ENCODE peak calls at places on chromosomes 6 and 20, in six cellular contexts. G, K, Z, A, L and J are unnamed samples. For H3K4me1, the result is how much of the 10 kb centered on the place peaks cover.

GRCh38 chr6:85468326-85468725 is 18.4 kb downstream of the NT5E start:
- DNase-seq in G (no peak), K (no peak), Z (no peak), A (no peak), L (peak), J (peak)

GRCh38 chr20:53559816-53560215 is 33.8 kb downstream of the ZNF217 start:
- DNase-seq in G (no peak), K (no peak), Z (peak), A (no peak), L (no peak), J (no peak)

GRCh38 chr6:40302856-40303449 is 284.2 kb downstream of the LRFN2 start:
- DNase-seq in G (no peak), K (no peak), Z (no peak), A (no peak), L (no peak), J (no peak)

GRCh38 chr20:623041-623440 is 12.9 kb upstream of the TCF15 start:
- DNase-seq in G (no peak), K (no peak), Z (no peak), A (no peak), L (no peak), J (no peak)

GRCh38 chr20:32028647-32029372 is 18.6 kb downstream of the CCM2L start:
- DNase-seq in G (no peak), K (no peak), Z (peak), A (no peak), L (peak), J (no peak)

GRCh38 chr20:63957690-63958441 is 1.6 kb upstream of the UCKL1 start:
- DNase-seq in G (peak), K (no peak), Z (peak), A (no peak), L (peak), J (peak)

GRCh38 chr20:57398231-57398821 is 7.1 kb downstream of the RBM38 start:
- DNase-seq in G (peak), K (peak), Z (no peak), A (peak), L (no peak), J (no peak)

GRCh38 chr6:145538996-145539395 is 196.3 kb downstream of the EPM2A start:
- DNase-seq in G (no peak), K (no peak), Z (no peak), A (no peak), L (no peak), J (no peak)

GRCh38 chr6:7550433-7550801 is 8.9 kb downstream of the DSP start:
- DNase-seq in G (no peak), K (no peak), Z (no peak), A (no peak), L (no peak), J (peak)

GRCh38 chr6:50030777-50031562 is 9.2 kb upstream of the DEFB110 start:
- DNase-seq in G (no peak), K (no peak), Z (no peak), A (no peak), L (peak), J (peak)

GRCh38 chr6:168784426-168784825 is 343.4 kb downstream of the SMOC2 start:
- DNase-seq in G (no peak), K (no peak), Z (no peak), A (no peak), L (no peak), J (no peak)

GRCh38 chr6:132797975-132798819 is at the start of gene SLC18B1:
- DNase-seq in G (peak), K (peak), Z (peak), A (peak), L (peak), J (peak)

GRCh38 chr20:32190608-32191415 is 16.7 kb downstream of the PLAGL2 start:
- DNase-seq in G (no peak), K (no peak), Z (no peak), A (no peak), L (peak), J (no peak)

GRCh38 chr20:1418335-1418734 is 25.5 kb upstream of the FKBP1A start:
- DNase-seq in G (no peak), K (no peak), Z (peak), A (no peak), L (no peak), J (peak)

GRCh38 chr20:7496394-7497111 is 443.7 kb downstream of the HAO1 start:
- DNase-seq in G (no peak), K (no peak), Z (peak), A (no peak), L (no peak), J (no peak)

GRCh38 chr6:127879685-127880084 is 21.2 kb downstream of the THEMIS start:
- DNase-seq in G (peak), K (no peak), Z (peak), A (no peak), L (peak), J (no peak)

GRCh38 chr6:44733868-44734267 is 346.4 kb downstream of the CDC5L start:
- DNase-seq in G (no peak), K (no peak), Z (no peak), A (no peak), L (no peak), J (no peak)

GRCh38 chr6:23013776-23014175 is 444.4 kb downstream of the HDGFL1 start:
- DNase-seq in G (no peak), K (no peak), Z (peak), A (no peak), L (no peak), J (peak)

GRCh38 chr20:34389206-34389953 is 26.3 kb downstream of the ITCH start:
- DNase-seq in G (no peak), K (no peak), Z (peak), A (no peak), L (no peak), J (no peak)

GRCh38 chr6:3421763-3422456 is 34.9 kb downstream of the SLC22A23 start:
- DNase-seq in G (no peak), K (no peak), Z (peak), A (no peak), L (no peak), J (peak)

GRCh38 chr6:15378864-15379263 is 133.0 kb downstream of the JARID2 start:
- DNase-seq in G (no peak), K (no peak), Z (no peak), A (no peak), L (no peak), J (no peak)

GRCh38 chr20:1108437-1108920 is 9.9 kb upstream of the PSMF1 start:
- DNase-seq in G (peak), K (peak), Z (peak), A (peak), L (peak), J (peak)

GRCh38 chr6:7848229-7848628 is 62.4 kb downstream of the TXNDC5 start:
- DNase-seq in G (peak), K (no peak), Z (peak), A (no peak), L (no peak), J (peak)

GRCh38 chr6:139423970-139424667 is 49.7 kb upstream of the CITED2 start:
- DNase-seq in G (no peak), K (no peak), Z (no peak), A (no peak), L (no peak), J (no peak)

GRCh38 chr6:28789553-28790083 is 134.2 kb downstream of the TRIM27 start:
- DNase-seq in G (no peak), K (no peak), Z (peak), A (no peak), L (peak), J (peak)

GRCh38 chr6:73606428-73606827 is 47.4 kb downstream of the SLC17A5 start:
- DNase-seq in G (no peak), K (no peak), Z (no peak), A (no peak), L (no peak), J (no peak)

GRCh38 chr6:41878961-41879405 is 16.2 kb downstream of the USP49 start:
- DNase-seq in G (no peak), K (no peak), Z (peak), A (no peak), L (no peak), J (no peak)

GRCh38 chr6:8855411-8855810 is 420.1 kb upstream of the SLC35B3 start:
- DNase-seq in G (no peak), K (no peak), Z (no peak), A (no peak), L (no peak), J (no peak)

GRCh38 chr6:37987008-37987407 is 167.5 kb downstream of the ZFAND3 start:
- DNase-seq in G (no peak), K (no peak), Z (peak), A (no peak), L (no peak), J (peak)

GRCh38 chr20:62219992-62220665 is at the start of gene HRH3:
- DNase-seq in G (peak), K (no peak), Z (peak), A (peak), L (peak), J (no peak)

GRCh38 chr6:70956451-70957283 is at the start of gene B3GAT2:
- DNase-seq in G (no peak), K (no peak), Z (peak), A (no peak), L (peak), J (peak)

GRCh38 chr6:105488521-105489212 is 85.8 kb upstream of the PREP start:
- DNase-seq in G (no peak), K (no peak), Z (no peak), A (no peak), L (no peak), J (no peak)

GRCh38 chr20:36645353-36645752 is 643 bp downstream of the SLA2 start:
- DNase-seq in G (no peak), K (no peak), Z (no peak), A (no peak), L (no peak), J (no peak)

GRCh38 chr6:4017058-4017457 is 61.9 kb downstream of the FAM217A start:
- DNase-seq in G (no peak), K (no peak), Z (no peak), A (no peak), L (no peak), J (no peak)

GRCh38 chr20:11902264-11902663 is 15.4 kb upstream of the BTBD3 start:
- DNase-seq in G (no peak), K (no peak), Z (peak), A (no peak), L (no peak), J (peak)

GRCh38 chr6:41707565-41708200 is 27.7 kb downstream of the TFEB start:
- DNase-seq in G (no peak), K (peak), Z (no peak), A (peak), L (no peak), J (no peak)

GRCh38 chr6:36755435-36756348 is 58.1 kb downstream of the RAB44 start:
- DNase-seq in G (peak), K (peak), Z (peak), A (peak), L (no peak), J (peak)

GRCh38 chr20:1469925-1470571 is 3.4 kb upstream of the NSFL1C start:
- DNase-seq in G (peak), K (no peak), Z (peak), A (no peak), L (peak), J (peak)

GRCh38 chr20:5061209-5061608 is 58.5 kb downstream of the PCNA start:
- DNase-seq in G (no peak), K (no peak), Z (peak), A (no peak), L (peak), J (peak)

DNA sequence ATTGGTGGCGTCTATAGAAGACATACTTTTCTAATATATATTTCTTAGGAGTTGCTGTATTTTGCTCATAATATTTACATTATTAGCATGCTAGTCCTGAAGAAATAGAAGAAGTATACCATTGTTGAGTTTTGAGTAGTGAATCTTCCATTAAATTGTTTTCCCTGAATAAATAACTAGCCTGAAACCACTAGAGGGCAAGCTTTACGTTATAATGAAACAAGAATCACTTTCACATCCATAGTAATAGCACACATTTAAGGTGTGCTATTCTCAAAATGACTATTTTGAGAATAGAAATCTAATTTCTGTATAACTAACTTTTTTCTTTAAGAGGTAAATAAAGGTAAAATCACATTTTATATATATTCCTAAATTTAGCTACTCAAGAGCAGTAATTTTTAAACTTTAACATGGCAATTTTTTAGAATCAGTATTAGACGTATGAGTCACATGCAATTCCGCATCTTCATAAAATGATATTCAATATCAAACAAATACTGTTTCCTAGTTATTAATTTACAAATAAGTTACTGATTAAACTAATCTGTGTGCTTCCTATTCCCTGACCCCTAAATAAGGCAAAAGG is 213.2 kb upstream of the MANEA start:
- DNase-seq in G (peak), K (no peak), Z (peak), A (no peak), L (no peak), J (no peak)
- H3K4me1 ChIP-seq in G (under half), K (under half), Z (under half), A (under half), L (under half), J (under half)

GRCh38 chr6:47137073-47137472 is 94.9 kb upstream of the ADGRF1 start:
- DNase-seq in G (no peak), K (no peak), Z (no peak), A (no peak), L (no peak), J (no peak)
- H3K4me1 ChIP-seq in G (under half), K (under half), Z (under half), A (under half), L (under half), J (under half)

DNA sequence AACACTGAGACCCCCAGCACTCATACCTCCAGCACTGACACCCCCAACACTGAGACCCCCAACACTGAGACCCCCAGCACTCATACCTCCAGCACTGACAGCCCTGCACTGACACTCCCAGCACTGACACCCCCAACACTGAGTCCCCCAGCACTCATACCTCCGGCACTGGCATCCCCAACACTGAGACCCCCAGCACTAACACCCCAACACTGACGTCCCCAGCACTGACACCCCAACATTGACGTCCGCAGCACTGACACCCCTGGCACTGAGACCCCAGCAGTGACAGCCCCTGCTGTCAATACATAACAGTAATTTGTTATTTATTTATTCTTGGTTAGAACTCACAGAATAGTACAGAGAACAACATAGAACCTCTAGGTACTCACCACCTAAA is 58.0 kb downstream of the ERMARD start:
- DNase-seq in G (no peak), K (no peak), Z (no peak), A (no peak), L (no peak), J (no peak)
- H3K4me1 ChIP-seq in G (under half), K (half or more), Z (under half), A (under half), L (under half), J (under half)

DNA sequence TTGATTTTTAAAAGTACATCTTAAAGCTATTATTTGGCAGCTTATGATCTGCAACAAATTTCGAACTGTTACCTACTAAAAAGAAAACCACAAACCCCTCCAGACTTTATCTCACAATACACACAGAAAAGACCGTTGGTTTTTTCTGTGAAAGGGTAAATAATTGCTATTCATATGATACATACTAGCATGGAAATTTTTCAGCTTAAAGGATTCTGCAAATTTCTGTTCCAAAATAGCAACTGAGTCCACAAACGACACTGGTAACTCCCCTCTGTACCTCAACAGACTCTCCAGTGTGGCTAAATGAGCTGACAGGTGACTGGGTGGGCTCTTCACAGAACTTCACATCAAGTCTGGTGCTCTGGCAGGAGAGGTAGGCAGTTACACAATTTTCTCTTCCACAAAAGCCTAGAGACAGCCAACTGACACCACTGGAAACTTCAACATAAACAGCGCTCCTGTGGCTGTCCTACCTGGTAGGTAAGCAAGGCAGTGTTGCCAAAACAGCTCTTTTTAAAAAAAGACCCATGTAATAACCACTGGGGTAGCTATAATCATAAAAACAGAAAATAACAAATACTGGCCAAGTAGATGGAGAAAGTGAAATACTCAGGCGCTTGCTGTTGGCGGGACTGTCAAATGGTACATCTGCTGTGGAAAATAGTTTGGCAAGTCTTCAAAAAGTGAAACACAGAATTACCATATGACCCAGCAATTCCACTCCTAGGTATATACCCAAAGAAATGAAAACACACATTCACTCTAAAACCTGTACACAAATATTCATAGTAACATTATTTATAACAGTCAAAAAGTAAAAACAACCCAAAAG is 37.8 kb downstream of the ELOVL5 start:
- DNase-seq in G (peak), K (no peak), Z (no peak), A (no peak), L (no peak), J (no peak)
- H3K4me1 ChIP-seq in G (half or more), K (half or more), Z (under half), A (half or more), L (under half), J (under half)